ENCODE peak calls at places on chromosomes 3 and 15, in eight cellular contexts. Q, G, D, A, V, H, J and S are unnamed samples.
A peak's percentile ranks its signal among the peaks of the same experiment; 100 is the strongest.

GRCh38 chr3:28973621-28974020 is 307.2 kb upstream of the RBMS3 start:
- DNase-seq in J (no peak), H (no peak), A (no peak), V (no peak), G (peak; percentile 49), D (peak; percentile 5), Q (no peak), S (peak; percentile 15)

GRCh38 chr3:132232231-132232792 is 84.9 kb upstream of the ACP3 start:
- DNase-seq in V (no peak), J (no peak), D (no peak), H (no peak), G (peak; percentile 11), Q (no peak), A (no peak), S (no peak)

GRCh38 chr15:62426387-62426956 is 261.4 kb upstream of the C2CD4B start:
- DNase-seq in Q (no peak), D (no peak), V (no peak), A (no peak), J (no peak), G (peak; percentile 22), H (no peak), S (no peak)

GRCh38 chr3:143531101-143531500 is 317.2 kb downstream of the SLC9A9 start:
- DNase-seq in D (no peak), V (no peak), G (no peak), A (no peak), H (no peak), Q (no peak), J (no peak), S (no peak)

GRCh38 chr3:196643201-196643749 is 3.8 kb downstream of the NRROS start:
- DNase-seq in G (no peak), H (no peak), J (no peak), A (peak; percentile 55), V (peak; percentile 58), Q (no peak), D (no peak), S (no peak)

GRCh38 chr3:160224256-160224655 is 966 bp upstream of the C3orf80 start:
- DNase-seq in J (no peak), A (no peak), Q (no peak), V (no peak), G (no peak), D (no peak), H (no peak), S (no peak)

GRCh38 chr3:49900491-49901153 is 3.1 kb downstream of the MST1R start:
- DNase-seq in H (peak; percentile 97), D (no peak), J (no peak), G (peak; percentile 35), V (no peak), Q (peak; percentile 25), A (no peak), S (no peak)

GRCh38 chr3:85571835-85572234 is 613.0 kb downstream of the CADM2 start:
- DNase-seq in G (no peak), A (no peak), J (no peak), Q (no peak), D (peak; percentile 59), V (no peak), H (no peak), S (peak; percentile 14)

GRCh38 chr15:101172421-101173097 is 79.3 kb downstream of the CHSY1 start:
- DNase-seq in G (peak; percentile 50), V (no peak), J (no peak), Q (no peak), H (no peak), D (peak; percentile 63), A (no peak), S (no peak)

GRCh38 chr15:101168898-101169297 is 83.0 kb downstream of the CHSY1 start:
- DNase-seq in A (no peak), H (no peak), Q (no peak), G (no peak), D (no peak), J (no peak), V (no peak), S (no peak)

GRCh38 chr15:101169457-101170071 is 82.3 kb downstream of the CHSY1 start:
- DNase-seq in D (no peak), Q (no peak), G (peak; percentile 51), H (no peak), J (no peak), V (no peak), A (no peak), S (no peak)

GRCh38 chr15:101171954-101172353 is 79.9 kb downstream of the CHSY1 start:
- DNase-seq in A (no peak), H (no peak), G (no peak), D (no peak), Q (no peak), V (no peak), J (no peak), S (no peak)

DNA sequence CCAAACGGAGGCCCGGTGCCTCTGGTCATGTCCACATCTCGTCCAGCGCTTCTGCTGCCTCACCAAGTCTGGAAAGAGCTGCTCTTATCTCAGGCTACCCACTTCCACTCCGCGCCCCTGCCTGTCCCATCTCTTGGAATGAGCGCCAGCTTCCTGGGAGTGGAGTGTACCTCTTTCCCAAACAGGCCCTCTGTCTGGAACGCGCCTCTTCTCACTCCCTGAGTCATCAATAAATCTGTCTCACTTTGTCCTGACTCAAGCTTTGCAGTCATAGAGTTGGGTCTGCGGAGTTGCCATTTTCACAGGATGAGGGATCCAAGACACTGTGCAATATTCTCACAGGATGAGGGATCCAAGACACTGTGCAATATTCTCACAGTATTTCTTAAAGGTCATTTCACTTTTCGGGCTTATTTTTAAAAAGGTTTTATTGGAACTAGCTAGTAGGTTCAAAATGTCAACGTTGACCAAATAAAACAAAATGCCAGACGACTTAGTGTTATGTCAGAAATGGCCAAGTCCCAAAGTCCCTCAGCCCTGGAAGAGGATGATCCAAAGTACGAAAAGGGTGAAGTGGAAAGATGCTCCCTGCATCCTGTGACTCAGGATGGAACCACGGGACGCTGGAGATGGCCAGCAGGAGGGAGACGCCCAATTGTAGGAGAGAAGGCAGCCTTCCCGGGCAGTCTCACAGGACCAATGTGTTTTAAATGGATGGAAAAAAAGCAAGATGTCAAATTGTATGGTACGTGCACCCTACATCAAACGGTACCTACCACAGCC is 81.1 kb downstream of the CHSY1 start:
- DNase-seq in A (peak; percentile 87), G (peak; percentile 69), D (peak; percentile 84), Q (peak; percentile 76), J (no peak), V (no peak), H (no peak), S (peak; percentile 77)
- H3K4me3 ChIP-seq in A (no peak overlapping the region), G (no peak overlapping the region), D (no peak overlapping the region), Q (no peak overlapping the region), J (no peak overlapping the region), V (no peak overlapping the region), H (no peak overlapping the region), S (no peak overlapping the region)

GRCh38 chr15:59150185-59150584 is 45.2 kb downstream of the CCNB2 start:
- DNase-seq in D (peak; percentile 29), J (no peak), A (no peak), G (no peak), V (no peak), H (no peak), Q (no peak), S (no peak)
- H3K4me3 ChIP-seq in D (no peak overlapping the region), J (no peak overlapping the region), A (no peak overlapping the region), G (no peak overlapping the region), V (no peak overlapping the region), H (no peak overlapping the region), Q (no peak overlapping the region), S (no peak overlapping the region)

DNA sequence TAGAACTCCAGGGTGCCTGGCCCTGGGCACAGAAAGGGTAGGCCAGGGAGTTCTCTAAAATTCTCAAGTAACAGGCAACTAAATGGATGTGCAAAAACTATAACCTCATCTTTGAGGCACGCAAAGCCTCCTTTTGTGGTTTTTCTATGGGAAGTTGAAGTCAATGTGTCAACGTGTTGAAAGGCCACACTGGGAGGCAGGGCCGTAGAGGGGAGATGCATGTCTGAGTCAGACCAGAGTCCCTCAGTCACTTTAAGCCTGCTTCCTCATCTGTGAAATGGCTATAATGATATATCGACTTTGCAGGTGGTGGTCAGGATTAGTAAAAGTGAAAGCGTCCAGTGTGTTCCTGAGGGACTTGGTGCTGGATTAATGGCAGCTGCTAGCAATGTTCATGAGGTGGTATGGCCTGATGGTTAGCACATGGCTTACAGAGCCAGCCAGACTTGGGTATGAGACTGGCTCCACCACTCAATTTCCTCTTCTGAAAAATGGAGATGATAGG is 17.0 kb downstream of the TGM5 start:
- DNase-seq in G (peak; percentile 52), A (no peak), H (no peak), J (peak; percentile 82), Q (peak; percentile 73), D (peak; percentile 50), V (no peak), S (peak; percentile 31)
- H3K4me3 ChIP-seq in G (no peak overlapping the region), A (no peak overlapping the region), H (no peak overlapping the region), J (no peak overlapping the region), Q (no peak overlapping the region), D (no peak overlapping the region), V (no peak overlapping the region), S (no peak overlapping the region)

DNA sequence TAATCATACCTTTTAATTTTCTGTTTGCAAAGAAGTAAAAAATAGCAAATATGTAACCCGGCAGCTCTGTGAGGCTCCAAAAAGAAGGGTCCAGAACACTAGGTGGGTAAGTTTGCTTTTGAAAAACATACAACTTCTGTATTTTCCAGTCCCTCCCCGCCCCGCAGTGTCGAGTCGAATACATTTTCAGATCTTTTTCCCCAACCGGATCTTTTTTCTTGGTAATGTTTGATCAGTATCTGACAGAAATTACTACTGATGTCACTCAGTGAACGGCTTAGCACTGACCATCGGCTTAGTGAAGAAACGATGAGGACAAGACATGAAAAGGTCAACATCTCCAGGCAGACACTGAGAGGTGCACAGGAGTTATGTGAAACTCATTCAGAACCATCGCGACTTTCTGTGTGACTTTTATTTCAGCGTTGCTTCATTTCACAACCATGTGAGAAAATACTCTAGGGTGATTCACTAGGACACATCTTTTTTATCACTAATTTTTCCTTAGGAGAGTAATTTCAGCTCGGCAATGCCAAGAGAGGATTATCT is 11.0 kb downstream of the ISL2 start:
- DNase-seq in V (no peak), G (no peak), D (no peak), H (no peak), J (no peak), A (no peak), Q (no peak), S (no peak)
- H3K4me3 ChIP-seq in V (no peak overlapping the region), G (no peak overlapping the region), D (no peak overlapping the region), H (no peak overlapping the region), J (no peak overlapping the region), A (peak overlapping the region; percentile 41), Q (no peak overlapping the region), S (peak overlapping the region; percentile 43)

GRCh38 chr15:77027697-77028450 is 32.9 kb downstream of the PSTPIP1 start:
- DNase-seq in H (no peak), J (no peak), Q (no peak), A (peak; percentile 16), D (no peak), G (no peak), V (no peak), S (no peak)
- H3K4me3 ChIP-seq in H (no peak overlapping the region), J (no peak overlapping the region), Q (no peak overlapping the region), A (peak overlapping the region; percentile 18), D (no peak overlapping the region), G (peak overlapping the region; percentile 30), V (no peak overlapping the region), S (peak overlapping the region; percentile 37)

DNA sequence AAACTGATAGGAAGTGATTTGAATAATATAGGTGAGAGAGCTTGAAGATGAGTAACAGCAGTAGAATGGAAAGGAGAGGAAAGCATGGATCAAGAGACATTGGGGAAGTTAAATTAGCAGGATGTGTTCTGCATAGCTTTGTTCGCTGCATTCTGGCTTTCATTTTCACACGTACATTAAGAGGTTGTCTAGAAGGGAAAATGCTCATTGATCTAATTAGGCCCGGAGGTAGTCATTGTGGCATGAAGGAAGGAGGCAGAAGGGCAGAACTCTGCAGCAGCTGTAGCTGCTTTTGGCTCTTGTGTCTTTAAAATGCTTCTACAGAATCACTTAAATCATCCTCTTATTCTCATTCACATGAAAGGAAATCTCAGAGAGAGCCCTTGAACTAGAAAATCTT is 40.3 kb downstream of the KCNAB1 start:
- DNase-seq in D (no peak), V (no peak), Q (no peak), A (no peak), H (peak; percentile 16), J (no peak), G (no peak), S (no peak)
- H3K4me3 ChIP-seq in D (no peak overlapping the region), V (peak overlapping the region; percentile 45), Q (no peak overlapping the region), A (peak overlapping the region; percentile 20), H (no peak overlapping the region), J (no peak overlapping the region), G (no peak overlapping the region), S (no peak overlapping the region)